ENCODE peak calls at places on chromosomes 13 and 19, in six cellular contexts. C is kidney epithelial cell, U is upper lobe of right lung, P is transverse colon, D is thoracic aorta, Q is fibroblast of lung. G is an unnamed sample.

GRCh38 chr19:11375143-11375948 is 880 bp downstream of the SWSAP1 start:
- DNase-seq in D (no peak), U (peak), C (no peak), P (peak), Q (no peak), G (no peak)

GRCh38 chr13:28185256-28185655 is 46.9 kb downstream of the PAN3 start:
- DNase-seq in D (no peak), U (no peak), Q (peak), C (no peak), P (no peak), G (no peak)

GRCh38 chr19:19329199-19329598 is 8.6 kb downstream of the MAU2 start:
- DNase-seq in C (no peak), D (no peak), P (no peak), Q (no peak), U (no peak), G (no peak)

GRCh38 chr19:2021453-2022140 is 6.1 kb upstream of the BTBD2 start:
- DNase-seq in D (no peak), C (no peak), P (no peak), Q (no peak), U (no peak), G (no peak)

GRCh38 chr13:43895940-43896339 is 16.2 kb downstream of the LACC1 start:
- DNase-seq in D (no peak), Q (peak), C (no peak), P (no peak), U (no peak), G (no peak)

GRCh38 chr13:110346661-110347067 is 39.6 kb downstream of the COL4A2 start:
- DNase-seq in C (no peak), U (no peak), D (no peak), P (peak), Q (no peak), G (no peak)

GRCh38 chr13:103066079-103066880 is at the start of gene SLC10A2:
- DNase-seq in Q (no peak), U (no peak), C (no peak), P (peak), D (no peak), G (no peak)

GRCh38 chr13:51278426-51279130 is 56.4 kb downstream of the FAM124A start:
- DNase-seq in D (no peak), U (no peak), P (no peak), C (no peak), Q (no peak), G (no peak)

GRCh38 chr19:45477713-45478453 is 10.1 kb downstream of the FOSB start:
- DNase-seq in Q (no peak), C (no peak), D (no peak), U (no peak), P (no peak), G (no peak)

GRCh38 chr19:1214862-1215731 is 9.5 kb downstream of the STK11 start:
- DNase-seq in U (peak), C (no peak), P (no peak), Q (peak), D (no peak), G (peak)

GRCh38 chr13:31172001-31172400 is 10.3 kb upstream of the HSPH1 start:
- DNase-seq in P (no peak), C (no peak), D (no peak), Q (peak), U (no peak), G (no peak)

GRCh38 chr13:50319603-50320296 is 304.5 kb downstream of the KCNRG start:
- DNase-seq in U (no peak), P (no peak), Q (peak), C (no peak), D (no peak), G (no peak)

GRCh38 chr19:2552859-2553258 is 76.9 kb downstream of the GADD45B start:
- DNase-seq in D (no peak), P (peak), U (no peak), C (no peak), Q (no peak), G (no peak)

GRCh38 chr19:4676955-4677731 is 7.0 kb upstream of the MYDGF start:
- DNase-seq in P (peak), Q (peak), C (no peak), U (no peak), D (no peak), G (peak)

GRCh38 chr13:30030141-30030750 is 179.8 kb upstream of the UBL3 start:
- DNase-seq in C (no peak), U (no peak), Q (no peak), D (no peak), P (no peak), G (no peak)

GRCh38 chr19:17555929-17556813 is 722 bp downstream of the COLGALT1 start:
- DNase-seq in U (peak), D (no peak), P (peak), C (no peak), Q (peak), G (no peak)

GRCh38 chr13:112685856-112686255 is 4.0 kb upstream of the ATP11A start:
- DNase-seq in U (peak), C (no peak), P (no peak), D (no peak), Q (no peak), G (no peak)

GRCh38 chr19:14023404-14024235 is 4.3 kb upstream of the RLN3 start:
- DNase-seq in P (peak), C (no peak), U (peak), Q (peak), D (no peak), G (no peak)

GRCh38 chr13:22662771-22663170 is 518.0 kb upstream of the SGCG start:
- DNase-seq in D (no peak), C (no peak), U (no peak), P (no peak), Q (no peak), G (no peak)

GRCh38 chr19:22326219-22326618 is 40.0 kb downstream of the ZNF729 start:
- DNase-seq in P (no peak), U (no peak), C (no peak), Q (no peak), D (no peak), G (no peak)

GRCh38 chr19:5355076-5355475 is 14.5 kb upstream of the PTPRS start:
- DNase-seq in U (no peak), D (no peak), C (no peak), P (no peak), Q (no peak), G (no peak)

GRCh38 chr19:29232315-29232852 is 19.4 kb upstream of the UQCRFS1 start:
- DNase-seq in Q (no peak), C (no peak), P (no peak), U (no peak), D (no peak), G (no peak)

GRCh38 chr13:42574435-42575311 is 721 bp downstream of the TNFSF11 start:
- DNase-seq in Q (no peak), D (no peak), P (no peak), U (no peak), C (no peak), G (no peak)

GRCh38 chr19:52689804-52690394 is 44.9 kb downstream of the ZNF611 start:
- DNase-seq in C (no peak), U (peak), D (peak), Q (no peak), P (peak), G (no peak)

GRCh38 chr13:40355126-40355719 is 311.2 kb downstream of the FOXO1 start:
- DNase-seq in D (no peak), P (no peak), Q (no peak), C (no peak), U (no peak), G (no peak)

GRCh38 chr19:11574689-11575088 is 2.8 kb downstream of the ACP5 start:
- DNase-seq in U (no peak), P (no peak), D (no peak), C (no peak), Q (no peak), G (no peak)

GRCh38 chr13:27508802-27509201 is 58.4 kb upstream of the MTIF3 start:
- DNase-seq in U (no peak), Q (no peak), P (no peak), D (no peak), C (no peak), G (no peak)

GRCh38 chr13:99035715-99036114 is 57.9 kb upstream of the DOCK9 start:
- DNase-seq in P (no peak), D (no peak), Q (no peak), C (no peak), U (no peak), G (no peak)

GRCh38 chr13:99037756-99038155 is 59.9 kb upstream of the DOCK9 start:
- DNase-seq in D (no peak), C (no peak), U (no peak), Q (no peak), P (no peak), G (no peak)

GRCh38 chr13:99034333-99035085 is 56.6 kb upstream of the DOCK9 start:
- DNase-seq in C (no peak), D (no peak), P (no peak), U (no peak), Q (no peak), G (no peak)

GRCh38 chr13:99031725-99032298 is 53.9 kb upstream of the DOCK9 start:
- DNase-seq in U (no peak), D (no peak), Q (no peak), P (no peak), C (no peak), G (no peak)

DNA sequence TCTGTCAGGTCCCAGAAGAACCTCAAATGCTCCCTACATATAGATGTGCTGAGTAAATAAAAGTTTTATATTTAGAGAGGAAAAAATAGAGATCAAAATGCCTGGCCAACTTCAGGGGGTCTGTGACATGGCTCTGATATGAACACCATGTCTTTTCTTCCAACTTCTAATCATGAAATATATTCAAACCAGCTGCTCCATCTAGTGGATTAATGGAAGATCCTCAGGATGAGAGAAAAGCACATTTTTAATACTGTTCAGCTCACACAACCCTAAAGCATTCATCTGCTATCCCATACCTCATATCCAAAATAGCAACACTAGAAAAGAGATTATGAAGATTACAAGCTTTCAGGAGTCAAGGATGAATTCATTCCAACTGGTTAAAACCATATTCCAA is 56.0 kb upstream of the DOCK9 start:
- DNase-seq in P (no peak), Q (no peak), U (no peak), C (no peak), D (no peak), G (no peak)
- TF ChIP-seq CTCF in P (peak), Q (peak), U (peak), C (peak), D (peak), G (peak)

DNA sequence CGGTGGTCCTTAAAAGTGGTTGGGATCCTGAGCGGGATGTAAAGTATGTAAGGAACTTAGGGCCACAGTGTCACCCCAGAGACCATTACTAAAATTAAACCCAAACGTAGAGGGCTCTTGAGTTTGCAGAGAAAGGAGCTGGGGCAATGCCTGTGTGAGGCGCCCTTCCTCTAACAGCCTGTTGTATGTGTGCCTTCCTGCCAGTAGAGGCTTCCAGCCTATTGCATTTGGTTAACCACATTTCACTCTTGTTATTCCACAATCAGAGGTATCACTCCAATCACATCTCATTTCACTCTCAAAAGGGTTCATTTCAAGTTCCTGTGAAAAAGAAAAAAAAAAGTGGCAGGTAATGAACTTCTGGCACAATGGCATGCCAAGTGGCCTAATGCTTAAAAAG is 29.4 kb downstream of the DIAPH3 start:
- DNase-seq in U (no peak), P (no peak), D (no peak), C (no peak), Q (no peak), G (no peak)
- TF ChIP-seq CTCF in U (no peak), P (no peak), D (no peak), C (no peak), Q (peak), G (peak)

GRCh38 chr19:40501599-40501998 is 34.8 kb downstream of the SPTBN4 start:
- DNase-seq in P (no peak), C (no peak), D (no peak), Q (no peak), U (no peak), G (no peak)
- TF ChIP-seq CTCF in P (no peak), C (no peak), D (no peak), Q (no peak), U (no peak), G (no peak)

GRCh38 chr19:10332158-10332964 is 968 bp downstream of the RAVER1 start:
- DNase-seq in Q (no peak), U (no peak), P (peak), C (no peak), D (no peak), G (no peak)

GRCh38 chr19:10333758-10334339 is 520 bp upstream of the RAVER1 start:
- DNase-seq in Q (no peak), D (no peak), C (no peak), U (no peak), P (no peak), G (no peak)

GRCh38 chr19:10335149-10336053 is 2.1 kb upstream of the RAVER1 start:
- DNase-seq in U (no peak), P (no peak), Q (no peak), D (no peak), C (no peak), G (no peak)

GRCh38 chr19:10332965-10333757 is at the start of gene RAVER1:
- DNase-seq in C (peak), D (peak), P (peak), U (peak), Q (peak), G (peak)

GRCh38 chr19:10334340-10335148 is 1.2 kb upstream of the RAVER1 start:
- DNase-seq in C (peak), U (peak), Q (peak), D (peak), P (peak), G (peak)
- TF ChIP-seq CTCF in C (no peak), U (no peak), Q (no peak), D (peak), P (no peak), G (peak)

DNA sequence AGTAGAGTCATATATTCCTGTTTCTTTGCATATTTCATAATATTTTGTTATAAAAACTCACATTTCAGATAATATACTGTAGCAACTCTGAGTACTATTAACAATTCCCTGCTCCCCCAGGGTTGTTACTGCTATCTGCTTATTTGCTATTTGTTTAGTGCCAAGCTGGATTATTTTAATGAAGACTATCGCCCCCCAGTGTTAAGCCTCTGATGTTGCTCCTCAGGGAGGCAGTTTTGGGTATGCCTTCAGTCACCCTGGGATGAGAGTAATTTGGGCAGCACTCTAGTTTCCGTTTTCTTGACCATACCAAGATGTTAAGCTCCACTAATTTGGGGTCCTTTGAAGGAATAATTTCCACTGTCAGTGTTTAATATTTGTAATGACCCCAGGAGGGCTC is 46.0 kb downstream of the MICU2 start:
- DNase-seq in P (no peak), D (no peak), U (no peak), Q (peak), C (no peak), G (no peak)
- TF ChIP-seq CTCF in P (no peak), D (no peak), U (peak), Q (peak), C (peak), G (peak)

GRCh38 chr13:32376642-32377418 is 51.1 kb downstream of the N4BP2L1 start:
- DNase-seq in C (no peak), U (no peak), D (no peak), P (no peak), Q (no peak), G (no peak)

GRCh38 chr13:32381539-32381938 is 46.4 kb downstream of the N4BP2L1 start:
- DNase-seq in U (no peak), C (peak), Q (peak), D (no peak), P (no peak), G (no peak)

GRCh38 chr13:32378012-32378411 is 49.9 kb downstream of the N4BP2L1 start:
- DNase-seq in D (no peak), U (no peak), Q (no peak), P (no peak), C (no peak), G (no peak)
- TF ChIP-seq CTCF in D (no peak), U (no peak), Q (no peak), P (no peak), C (no peak), G (no peak)

GRCh38 chr19:50536662-50537305 is 23.1 kb upstream of the ASPDH start:
- DNase-seq in P (no peak), D (no peak), Q (no peak), U (no peak), C (no peak), G (no peak)
- TF ChIP-seq CTCF in P (no peak), D (no peak), Q (no peak), U (no peak), C (no peak), G (no peak)

GRCh38 chr19:12899891-12900518 is 9.0 kb downstream of the GCDH start:
- DNase-seq in P (peak), Q (no peak), D (no peak), C (no peak), U (no peak), G (no peak)
- TF ChIP-seq CTCF in P (no peak), Q (no peak), D (no peak), C (no peak), U (no peak), G (no peak)

GRCh38 chr13:57631607-57632275 is at the start of gene PCDH17:
- DNase-seq in Q (peak), P (peak), C (no peak), D (no peak), U (peak), G (no peak)
- TF ChIP-seq CTCF in Q (no peak), P (no peak), C (no peak), D (no peak), U (no peak), G (no peak)

DNA sequence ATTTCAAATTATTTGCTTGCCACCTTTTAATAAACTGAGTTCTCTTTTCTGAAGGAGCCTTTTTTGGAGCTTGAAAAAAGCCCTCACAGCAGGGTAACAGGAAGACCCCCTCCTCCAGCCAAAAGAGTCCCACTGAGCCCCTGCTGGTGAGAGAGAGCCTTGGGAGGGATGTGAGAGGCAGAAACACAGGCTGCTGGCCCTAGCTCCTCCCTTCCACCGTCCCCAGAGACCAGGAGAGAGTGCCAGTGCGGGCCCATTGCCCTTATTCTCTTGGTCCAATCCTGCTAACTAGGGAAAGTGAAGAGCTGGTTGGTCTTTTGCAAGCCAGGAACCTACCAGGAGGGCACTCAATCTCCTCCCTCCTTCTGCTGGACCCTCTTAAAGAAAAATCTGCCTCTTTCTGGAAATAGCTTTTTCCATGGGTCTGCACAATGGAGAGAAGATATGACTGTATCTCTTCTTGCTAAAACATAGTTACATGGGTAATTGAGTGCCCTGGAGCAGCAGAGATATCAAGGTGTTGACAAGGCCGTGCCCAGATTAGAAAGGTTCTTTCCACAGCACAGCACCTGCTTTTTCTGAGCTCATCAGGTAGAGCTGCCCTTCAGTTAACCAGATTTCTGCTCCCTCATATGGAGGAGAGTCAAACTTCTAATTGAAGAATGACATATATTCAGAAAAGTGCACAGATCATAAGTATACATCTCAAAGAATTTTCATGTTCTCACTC is 113.9 kb downstream of the LRCH1 start:
- DNase-seq in U (no peak), P (no peak), D (no peak), Q (no peak), C (no peak), G (no peak)
- TF ChIP-seq CTCF in U (no peak), P (no peak), D (no peak), Q (no peak), C (no peak), G (no peak)